ENCODE peak calls at places on chromosomes 11 and 22, in four cellular contexts. M is mesenchymal stem cell, A is NT2/D1, B is IMR-90. R is an unnamed sample.

GRCh38 chr11:119691020-119691666 is 37.9 kb downstream of the NECTIN1 start:
- DNase-seq in A (no peak), M (no peak), B (no peak), R (peak; percentile 37)

GRCh38 chr11:128448487-128448886 is 138.9 kb downstream of the ETS1 start:
- DNase-seq in B (peak; percentile 87), M (peak; percentile 49), A (no peak), R (no peak)

GRCh38 chr11:9214765-9215164 is 50.4 kb downstream of the DENND5A start:
- DNase-seq in A (peak; percentile 15), M (peak; percentile 83), B (peak; percentile 66), R (peak; percentile 32)

GRCh38 chr11:77201991-77202841 is 74.2 kb downstream of the MYO7A start:
- DNase-seq in A (no peak), M (no peak), B (no peak), R (no peak)

GRCh38 chr11:4887591-4887990 is 5.9 kb downstream of the OR51T1 start:
- DNase-seq in A (no peak), B (no peak), M (no peak), R (no peak)

GRCh38 chr11:736431-736830 is 10.8 kb upstream of the TALDO1 start:
- DNase-seq in A (no peak), B (no peak), M (no peak), R (no peak)

GRCh38 chr11:17649696-17650600 is 69.4 kb upstream of the MYOD1 start:
- DNase-seq in A (peak; percentile 3), M (no peak), B (no peak), R (no peak)

GRCh38 chr11:86247608-86248007 is 3.1 kb downstream of the EED start:
- DNase-seq in M (no peak), A (no peak), B (no peak), R (no peak)

GRCh38 chr11:121024989-121025388 is 1.1 kb downstream of the TBCEL start:
- DNase-seq in B (peak; percentile 9), M (peak; percentile 53), A (no peak), R (no peak)

GRCh38 chr11:77060234-77060633 is 6.5 kb upstream of the CAPN5 start:
- DNase-seq in B (no peak), M (no peak), A (no peak), R (no peak)

GRCh38 chr11:65502852-65503603 is 4.2 kb downstream of the MALAT1 start:
- DNase-seq in M (peak; percentile 74), B (peak; percentile 64), A (no peak), R (no peak)

GRCh38 chr22:49962012-49962750 is 1.6 kb downstream of the PIM3 start:
- DNase-seq in M (peak; percentile 96), B (peak; percentile 93), A (peak; percentile 38), R (peak; percentile 85)

DNA sequence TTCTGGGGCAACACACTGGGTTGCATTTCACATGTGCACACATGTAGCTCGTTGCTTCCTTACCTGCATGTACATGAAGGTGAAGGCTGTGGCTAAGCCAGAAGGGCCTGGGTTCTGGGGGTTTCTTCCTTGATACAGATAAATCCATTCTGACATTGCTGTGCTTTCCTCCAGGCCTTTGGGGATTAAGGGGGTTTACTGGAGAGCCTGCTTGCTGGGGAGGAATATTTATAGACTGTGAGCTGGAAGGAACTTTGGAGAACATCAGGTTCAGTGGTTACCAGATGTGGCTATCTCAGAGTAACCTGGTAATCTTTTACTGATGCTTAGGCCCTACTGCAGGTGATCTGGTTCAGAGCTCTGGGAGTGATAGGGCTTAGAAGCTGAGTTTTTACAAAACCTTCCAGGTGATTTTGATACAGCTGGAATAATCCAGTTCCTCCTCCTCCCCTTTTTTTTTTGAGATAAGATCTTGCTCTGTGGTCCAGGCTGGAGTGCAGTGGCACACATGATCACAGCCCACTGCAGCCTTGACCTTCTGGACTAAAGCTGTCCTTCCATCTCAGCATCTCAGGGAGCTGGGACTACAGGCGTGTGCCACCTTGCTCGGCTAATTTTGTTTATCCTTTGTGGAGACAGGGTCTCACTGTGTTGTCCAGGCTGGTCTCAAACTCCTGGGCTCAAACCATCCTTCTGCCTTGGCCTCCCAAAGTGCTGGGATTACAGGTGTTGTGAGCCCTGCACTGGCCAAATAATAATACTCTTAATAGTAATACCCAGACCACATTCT is 19.9 kb downstream of the ACO2 start:
- DNase-seq in A (no peak), B (no peak), M (no peak), R (no peak)
- H3K4me1 ChIP-seq in A (peaks cover 3% of the 10 kb centered on the region), B (peaks cover 11% of the 10 kb centered on the region), M (peaks cover 2% of the 10 kb centered on the region), R (peaks cover 30% of the 10 kb centered on the region)

DNA sequence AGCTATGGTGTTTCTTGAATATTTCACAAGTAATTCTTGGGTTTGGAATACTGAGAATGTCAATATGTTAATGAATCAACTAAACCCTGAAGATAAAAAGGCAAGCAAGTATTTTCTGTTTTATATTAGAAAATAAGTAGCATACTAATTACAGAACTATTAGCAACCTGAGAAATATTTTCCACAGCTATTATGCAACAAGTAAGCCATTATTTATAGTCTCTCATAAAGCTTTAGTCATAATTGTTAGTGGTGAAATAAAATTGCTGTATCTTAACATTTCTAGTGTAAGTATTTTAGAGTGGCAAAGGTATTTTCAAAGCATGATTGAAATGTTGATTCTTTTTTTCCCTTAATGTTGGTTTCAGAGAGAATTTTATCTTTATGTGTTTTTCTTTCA is 53.3 kb downstream of the FAR1 start:
- DNase-seq in B (no peak), M (peak; percentile 15), A (no peak), R (no peak)
- H3K9ac ChIP-seq in B (no peak overlapping the region), M (no peak overlapping the region), A (no peak overlapping the region), R (no peak overlapping the region)

DNA sequence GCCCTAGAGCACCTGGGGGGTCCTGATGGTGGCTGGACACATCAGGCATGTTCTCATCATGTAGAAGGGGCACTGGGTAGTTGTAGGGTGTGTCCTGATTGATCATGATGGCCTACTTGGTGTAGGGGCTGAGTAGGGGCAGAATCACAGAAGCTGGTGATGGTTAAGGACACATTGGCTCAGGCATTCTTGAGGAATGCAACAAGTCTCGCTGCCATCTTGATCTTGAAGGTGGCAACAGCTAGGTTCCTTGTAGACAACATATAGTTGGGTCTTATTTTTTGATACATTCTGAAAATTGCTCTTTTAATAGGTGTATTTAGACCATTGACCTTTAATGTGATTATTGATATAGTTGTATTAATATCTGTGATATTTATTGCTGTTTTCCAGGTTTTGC is 28.1 kb downstream of the PPP6R3 start:
- DNase-seq in M (no peak), B (no peak), A (no peak), R (no peak)
- H3K4me1 ChIP-seq in M (peaks cover 2% of the 10 kb centered on the region), B (no peaks in the 10 kb centered on the region), A (no peaks in the 10 kb centered on the region), R (no peaks in the 10 kb centered on the region)

GRCh38 chr11:122732342-122733300 is 77.1 kb downstream of the UBASH3B start:
- DNase-seq in A (no peak), B (no peak), M (peak; percentile 71), R (no peak)
- H3K9ac ChIP-seq in A (no peak overlapping the region), B (no peak overlapping the region), M (no peak overlapping the region), R (no peak overlapping the region)

GRCh38 chr11:93541154-93541553 is 2.0 kb downstream of the SMCO4 start:
- DNase-seq in A (no peak), M (no peak), B (no peak), R (no peak)
- H3K4me1 ChIP-seq in A (peaks cover 3% of the 10 kb centered on the region), M (peaks cover 13% of the 10 kb centered on the region), B (peaks cover 4% of the 10 kb centered on the region), R (peaks cover 22% of the 10 kb centered on the region)